ENCODE peak calls at places on chromosomes 13 and 19, in four cellular contexts. P is activated CD8-positive, alpha-beta memory T cell treated with anti-CD3 and anti-CD28 coated beads for 1 hour; Z is kidney tubule cell; V is stimulated activated CD8-positive, alpha-beta memory T cell treated with anti-CD3 and anti-CD28 coated beads, Interleukin-4, amount 100 ng/mL, for 4 hours. E is an unnamed sample.

GRCh38 chr13:99433543-99434075 is 67.7 kb upstream of the TM9SF2 start:
- DNase-seq in V (no peak), P (no peak), Z (no peak), E (no peak)

GRCh38 chr13:24063281-24063851 is 97.2 kb upstream of the SPATA13 start:
- DNase-seq in P (no peak), V (no peak), Z (no peak), E (no peak)

GRCh38 chr13:90766503-90766902 is 581.0 kb upstream of the MIR17HG start:
- DNase-seq in V (no peak), Z (no peak), P (no peak), E (no peak)

GRCh38 chr19:11806354-11807098 is 7.5 kb upstream of the ZNF440 start:
- DNase-seq in V (no peak), P (no peak), Z (no peak), E (no peak)

GRCh38 chr13:98443329-98443728 is 133.6 kb downstream of the STK24 start:
- DNase-seq in Z (peak), V (no peak), P (no peak), E (no peak)

GRCh38 chr19:33547676-33548075 is 26.1 kb upstream of the PEPD start:
- DNase-seq in Z (no peak), V (no peak), P (no peak), E (no peak)

GRCh38 chr19:34193876-34194275 is 21.6 kb downstream of the LSM14A start:
- DNase-seq in P (no peak), V (no peak), Z (no peak), E (no peak)

GRCh38 chr13:78958019-78958418 is 299.1 kb upstream of the OBI1 start:
- DNase-seq in V (no peak), P (no peak), Z (no peak), E (no peak)

GRCh38 chr13:43522788-43523187 is 264.0 kb downstream of the ENOX1 start:
- DNase-seq in P (no peak), Z (no peak), V (no peak), E (no peak)

GRCh38 chr19:21848706-21849105 is 12.7 kb upstream of the ZNF43 start:
- DNase-seq in Z (peak), P (no peak), V (no peak), E (no peak)

GRCh38 chr13:113802090-113802531 is 43.1 kb downstream of the TMEM255B start:
- DNase-seq in V (no peak), Z (peak), P (no peak), E (no peak)

GRCh38 chr19:1000095-1000494 is at the start of gene GRIN3B:
- DNase-seq in P (peak), V (peak), Z (peak), E (no peak)